ENCODE peak calls at places on chromosomes 12 and 14, in four cellular contexts. One of them, this sample, is unnamed.

GRCh38 chr12:81644503-81644902 is 114.6 kb downstream of the PPFIA2 start:
- DNase-seq in ascending aorta: no peak
- DNase-seq in endodermal cell: no peak
- DNase-seq in AG10803: peak
- DNase-seq in this sample: peak

GRCh38 chr14:69260979-69261605 is 1.1 kb downstream of the GALNT16 start:
- DNase-seq in ascending aorta: peak
- DNase-seq in endodermal cell: peak
- DNase-seq in AG10803: no peak
- DNase-seq in this sample: no peak

GRCh38 chr12:50050410-50051280 is 6.8 kb upstream of the ASIC1 start:
- DNase-seq in ascending aorta: peak
- DNase-seq in endodermal cell: peak
- DNase-seq in AG10803: peak
- DNase-seq in this sample: peak

GRCh38 chr14:96167224-96168148 is 37.2 kb upstream of the BDKRB2 start:
- DNase-seq in ascending aorta: no peak
- DNase-seq in endodermal cell: peak
- DNase-seq in AG10803: peak
- DNase-seq in this sample: peak

GRCh38 chr14:64465208-64465821 is at the start of gene AKAP5:
- DNase-seq in ascending aorta: peak
- DNase-seq in endodermal cell: peak
- DNase-seq in AG10803: no peak
- DNase-seq in this sample: peak

GRCh38 chr14:50232276-50232642 is 881 bp upstream of the SOS2 start:
- DNase-seq in ascending aorta: no peak
- DNase-seq in endodermal cell: no peak
- DNase-seq in AG10803: no peak
- DNase-seq in this sample: no peak

GRCh38 chr12:52075409-52075724 is 4.1 kb upstream of the SMIM41 start:
- DNase-seq in ascending aorta: no peak
- DNase-seq in endodermal cell: no peak
- DNase-seq in AG10803: no peak
- DNase-seq in this sample: no peak

GRCh38 chr12:103161582-103161981 is 204.1 kb downstream of the ASCL1 start:
- DNase-seq in ascending aorta: no peak
- DNase-seq in endodermal cell: no peak
- DNase-seq in AG10803: no peak
- DNase-seq in this sample: no peak

GRCh38 chr12:119020377-119021360 is 39.3 kb downstream of the SRRM4 start:
- DNase-seq in ascending aorta: no peak
- DNase-seq in endodermal cell: peak
- DNase-seq in AG10803: no peak
- DNase-seq in this sample: no peak

GRCh38 chr14:23460960-23461359 is 8.5 kb upstream of the NGDN start:
- DNase-seq in ascending aorta: no peak
- DNase-seq in endodermal cell: no peak
- DNase-seq in AG10803: no peak
- DNase-seq in this sample: no peak

GRCh38 chr14:37340353-37340752 is 142.6 kb downstream of the MIPOL1 start:
- DNase-seq in ascending aorta: no peak
- DNase-seq in endodermal cell: peak
- DNase-seq in AG10803: no peak
- DNase-seq in this sample: no peak

GRCh38 chr12:76555797-76556196 is 3.8 kb downstream of the OSBPL8 start:
- DNase-seq in ascending aorta: no peak
- DNase-seq in endodermal cell: no peak
- DNase-seq in AG10803: no peak
- DNase-seq in this sample: no peak

GRCh38 chr14:24443053-24443683 is 592 bp upstream of the SDR39U1 start:
- DNase-seq in ascending aorta: no peak
- DNase-seq in endodermal cell: no peak
- DNase-seq in AG10803: no peak
- DNase-seq in this sample: peak

GRCh38 chr12:88753074-88753473 is 172.8 kb upstream of the KITLG start:
- DNase-seq in ascending aorta: no peak
- DNase-seq in endodermal cell: no peak
- DNase-seq in AG10803: peak
- DNase-seq in this sample: peak

GRCh38 chr14:68447581-68448281 is 345.1 kb downstream of the ZFP36L1 start:
- DNase-seq in ascending aorta: no peak
- DNase-seq in endodermal cell: no peak
- DNase-seq in AG10803: no peak
- DNase-seq in this sample: no peak

GRCh38 chr14:54713364-54713763 is 146.4 kb downstream of the SAMD4A start:
- DNase-seq in ascending aorta: no peak
- DNase-seq in endodermal cell: no peak
- DNase-seq in AG10803: peak
- DNase-seq in this sample: no peak

GRCh38 chr14:22915886-22916521 is 2.9 kb downstream of the RBM23 start:
- DNase-seq in ascending aorta: no peak
- DNase-seq in endodermal cell: no peak
- DNase-seq in AG10803: peak
- DNase-seq in this sample: peak

GRCh38 chr12:106760184-106760531 is 14.3 kb upstream of the RIC8B start:
- DNase-seq in ascending aorta: no peak
- DNase-seq in endodermal cell: peak
- DNase-seq in AG10803: no peak
- DNase-seq in this sample: no peak

GRCh38 chr12:69059465-69060457 is 126.8 kb upstream of the CPM start:
- DNase-seq in ascending aorta: no peak
- DNase-seq in endodermal cell: no peak
- DNase-seq in AG10803: peak
- DNase-seq in this sample: peak

GRCh38 chr12:15268927-15269552 is 47.8 kb upstream of the RERG start:
- DNase-seq in ascending aorta: peak
- DNase-seq in endodermal cell: peak
- DNase-seq in AG10803: peak
- DNase-seq in this sample: peak

GRCh38 chr14:23115492-23115850 is 3.6 kb downstream of the CEBPE start:
- DNase-seq in ascending aorta: no peak
- DNase-seq in endodermal cell: peak
- DNase-seq in AG10803: no peak
- DNase-seq in this sample: no peak

GRCh38 chr14:53331247-53331646 is 178.1 kb upstream of the DDHD1 start:
- DNase-seq in ascending aorta: no peak
- DNase-seq in endodermal cell: no peak
- DNase-seq in AG10803: peak
- DNase-seq in this sample: peak

GRCh38 chr12:116244474-116245090 is 32.9 kb downstream of the MED13L start:
- DNase-seq in ascending aorta: no peak
- DNase-seq in endodermal cell: peak
- DNase-seq in AG10803: no peak
- DNase-seq in this sample: no peak

GRCh38 chr14:105533811-105534498 is 7.6 kb downstream of the TMEM121 start:
- DNase-seq in ascending aorta: no peak
- DNase-seq in endodermal cell: no peak
- DNase-seq in AG10803: no peak
- DNase-seq in this sample: no peak

GRCh38 chr14:104749111-104749649 is 3.8 kb upstream of the SIVA1 start:
- DNase-seq in ascending aorta: peak
- DNase-seq in endodermal cell: peak
- DNase-seq in AG10803: peak
- DNase-seq in this sample: no peak

GRCh38 chr12:49903700-49904423 is at the start of gene FAIM2:
- DNase-seq in ascending aorta: peak
- DNase-seq in endodermal cell: peak
- DNase-seq in AG10803: peak
- DNase-seq in this sample: peak

GRCh38 chr12:128798543-128799341 is 25.0 kb downstream of the SLC15A4 start:
- DNase-seq in ascending aorta: no peak
- DNase-seq in endodermal cell: no peak
- DNase-seq in AG10803: no peak
- DNase-seq in this sample: no peak

GRCh38 chr12:122411537-122411936 is 10.9 kb downstream of the CLIP1 start:
- DNase-seq in ascending aorta: no peak
- DNase-seq in endodermal cell: no peak
- DNase-seq in AG10803: no peak
- DNase-seq in this sample: no peak

GRCh38 chr12:28484157-28484556 is 293.9 kb downstream of the CCDC91 start:
- DNase-seq in ascending aorta: no peak
- DNase-seq in endodermal cell: no peak
- DNase-seq in AG10803: no peak
- DNase-seq in this sample: no peak

GRCh38 chr14:33943081-33943480 is 7.8 kb downstream of the EGLN3 start:
- DNase-seq in ascending aorta: no peak
- DNase-seq in endodermal cell: no peak
- DNase-seq in AG10803: no peak
- DNase-seq in this sample: no peak

GRCh38 chr12:132353811-132354210 is 24.4 kb upstream of the GALNT9 start:
- DNase-seq in ascending aorta: no peak
- DNase-seq in endodermal cell: no peak
- DNase-seq in AG10803: no peak
- DNase-seq in this sample: no peak

GRCh38 chr12:85413266-85413665 is 133.2 kb downstream of the ALX1 start:
- DNase-seq in ascending aorta: no peak
- DNase-seq in endodermal cell: no peak
- DNase-seq in AG10803: no peak
- DNase-seq in this sample: no peak

GRCh38 chr12:52971701-52972329 is 22.9 kb downstream of the KRT18 start:
- DNase-seq in ascending aorta: no peak
- DNase-seq in endodermal cell: peak
- DNase-seq in AG10803: peak
- DNase-seq in this sample: peak

DNA sequence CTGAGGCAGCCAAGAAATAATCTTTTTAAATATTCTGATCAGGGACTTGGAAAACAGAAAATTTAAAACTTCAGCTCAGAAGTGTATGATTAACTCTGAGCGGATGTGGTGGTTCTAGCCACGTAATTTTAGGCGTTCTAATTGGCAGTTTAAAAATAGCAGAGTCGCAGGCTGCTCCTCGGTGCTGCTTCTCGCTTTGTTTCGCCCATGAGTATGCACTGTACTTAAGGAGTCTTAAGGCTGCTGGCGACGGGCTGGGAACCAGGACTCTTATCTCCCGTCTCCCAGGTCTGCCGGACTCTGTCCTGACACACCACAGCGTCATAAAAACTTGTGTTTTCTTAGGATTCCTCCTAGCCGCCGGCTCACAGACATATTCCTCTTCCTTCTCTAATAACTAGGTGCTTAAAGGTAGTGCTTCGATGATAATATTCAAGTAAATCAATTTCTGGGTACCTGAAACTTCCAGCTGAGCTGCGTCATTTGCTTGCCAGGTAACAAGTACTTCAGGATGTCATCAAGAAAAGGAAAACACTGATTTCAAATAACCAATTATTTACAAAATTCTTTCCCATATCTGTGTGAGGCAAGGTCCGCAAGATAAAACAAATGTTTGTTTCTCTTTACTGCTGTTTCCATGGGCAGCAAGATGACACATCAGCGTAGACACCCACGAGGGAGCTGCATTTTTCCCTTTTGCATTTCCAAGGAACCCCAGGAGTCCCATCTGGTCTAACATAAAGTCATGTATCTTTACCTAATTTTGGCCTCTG is 113.2 kb upstream of the PELI2 start:
- DNase-seq in ascending aorta: peak
- DNase-seq in endodermal cell: peak
- DNase-seq in AG10803: peak
- DNase-seq in this sample: peak
- H3K4me3 ChIP-seq in ascending aorta: peak
- H3K4me3 ChIP-seq in endodermal cell: no peak
- H3K4me3 ChIP-seq in AG10803: peak
- H3K4me3 ChIP-seq in this sample: peak

GRCh38 chr14:21194597-21194996 is 38.7 kb upstream of the OR5AU1 start:
- DNase-seq in ascending aorta: no peak
- DNase-seq in endodermal cell: no peak
- DNase-seq in AG10803: no peak
- DNase-seq in this sample: no peak

GRCh38 chr14:21191809-21192446 is 36.1 kb upstream of the OR5AU1 start:
- DNase-seq in ascending aorta: peak
- DNase-seq in endodermal cell: peak
- DNase-seq in AG10803: peak
- DNase-seq in this sample: peak

GRCh38 chr14:21192447-21192822 is 36.6 kb upstream of the OR5AU1 start:
- DNase-seq in ascending aorta: no peak
- DNase-seq in endodermal cell: peak
- DNase-seq in AG10803: no peak
- DNase-seq in this sample: no peak

GRCh38 chr14:21192875-21193535 is 37.1 kb upstream of the OR5AU1 start:
- DNase-seq in ascending aorta: no peak
- DNase-seq in endodermal cell: peak
- DNase-seq in AG10803: no peak
- DNase-seq in this sample: no peak

GRCh38 chr14:21191261-21191808 is 35.5 kb upstream of the OR5AU1 start:
- DNase-seq in ascending aorta: no peak
- DNase-seq in endodermal cell: peak
- DNase-seq in AG10803: no peak
- DNase-seq in this sample: no peak
- H3K4me3 ChIP-seq in ascending aorta: peak
- H3K4me3 ChIP-seq in endodermal cell: no peak
- H3K4me3 ChIP-seq in AG10803: no peak
- H3K4me3 ChIP-seq in this sample: no peak

GRCh38 chr12:29751676-29752075 is 32.1 kb downstream of the TMTC1 start:
- DNase-seq in ascending aorta: no peak
- DNase-seq in endodermal cell: no peak
- DNase-seq in AG10803: no peak
- DNase-seq in this sample: no peak
- H3K4me3 ChIP-seq in ascending aorta: no peak
- H3K4me3 ChIP-seq in endodermal cell: no peak
- H3K4me3 ChIP-seq in AG10803: no peak
- H3K4me3 ChIP-seq in this sample: no peak

GRCh38 chr14:56004323-56004722 is 113.9 kb upstream of the PELI2 start:
- DNase-seq in ascending aorta: no peak
- DNase-seq in endodermal cell: no peak
- DNase-seq in AG10803: no peak
- DNase-seq in this sample: peak

GRCh38 chr14:56008160-56008559 is 110.1 kb upstream of the PELI2 start:
- DNase-seq in ascending aorta: no peak
- DNase-seq in endodermal cell: no peak
- DNase-seq in AG10803: no peak
- DNase-seq in this sample: no peak

GRCh38 chr14:56002876-56003625 is 115.2 kb upstream of the PELI2 start:
- DNase-seq in ascending aorta: no peak
- DNase-seq in endodermal cell: no peak
- DNase-seq in AG10803: no peak
- DNase-seq in this sample: no peak

GRCh38 chr14:56002316-56002715 is 115.9 kb upstream of the PELI2 start:
- DNase-seq in ascending aorta: no peak
- DNase-seq in endodermal cell: no peak
- DNase-seq in AG10803: peak
- DNase-seq in this sample: peak

DNA sequence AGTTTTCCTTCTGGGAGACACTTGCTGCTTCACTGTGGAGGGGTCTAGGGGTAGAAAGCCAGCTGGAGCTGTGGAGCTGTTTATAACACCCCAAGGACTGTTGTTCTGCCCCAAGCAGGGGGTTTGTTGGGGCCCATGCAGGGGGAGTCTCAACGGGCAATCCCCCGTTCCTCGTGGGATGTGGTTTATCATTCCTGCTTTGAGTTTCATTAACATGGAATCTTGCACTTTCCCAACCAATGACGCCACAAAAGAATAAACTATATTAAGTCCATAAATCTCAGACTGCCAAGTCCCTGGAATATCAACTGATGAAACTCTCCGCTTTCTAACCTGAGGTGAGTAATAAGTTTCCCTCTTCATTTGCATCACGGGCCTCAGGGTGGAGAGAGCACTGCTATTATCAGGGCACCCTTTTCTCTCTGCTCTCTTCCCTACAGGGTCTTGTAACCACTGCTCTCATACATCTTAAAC is 112.6 kb upstream of the PELI2 start:
- DNase-seq in ascending aorta: no peak
- DNase-seq in endodermal cell: peak
- DNase-seq in AG10803: peak
- DNase-seq in this sample: no peak
- H3K4me3 ChIP-seq in ascending aorta: no peak
- H3K4me3 ChIP-seq in endodermal cell: no peak
- H3K4me3 ChIP-seq in AG10803: no peak
- H3K4me3 ChIP-seq in this sample: no peak

This sample was measured in cardiac fibroblast.